ENCODE peak calls at places on chromosomes 5 and 9, in seven cellular contexts. F is stimulated activated CD4-positive, alpha-beta T cell treated with anti-CD3 and anti-CD28 coated beads, Interleukin-12 subunit alpha, Interleukin-12 subunit beta, amount 100 ng/mL, for 24 hours; H is brain microvascular endothelial cell; B is left ventricle myocardium superior; K is EL; R is Ammon's horn; T is activated naive CD4-positive, alpha-beta T cell treated with anti-CD3 and anti-CD28 coated beads, Interleukin-2, amount 10 ng/mL, durations not matched to agents 7 days and 5 days. U is an unnamed sample.

GRCh38 chr9:136075134-136075841 is 19.8 kb downstream of the NACC2 start:
- DNase-seq in H (no peak), B (peak), R (no peak), T (no peak), K (no peak), F (no peak), U (no peak)

GRCh38 chr9:22170162-22170932 is 161.2 kb upstream of the CDKN2B start:
- DNase-seq in K (peak), F (no peak), B (no peak), H (peak), R (no peak), T (no peak), U (no peak)

GRCh38 chr5:103582364-103582763 is 19.8 kb upstream of the NUDT12 start:
- DNase-seq in F (no peak), H (peak), B (no peak), K (peak), R (peak), T (no peak), U (peak)

GRCh38 chr5:177539411-177539810 is 15.0 kb downstream of the FAM193B start:
- DNase-seq in R (no peak), F (no peak), T (no peak), B (no peak), K (peak), H (peak), U (no peak)

GRCh38 chr5:81195334-81195929 is 37.7 kb upstream of the CKMT2 start:
- DNase-seq in K (no peak), T (no peak), H (no peak), R (no peak), B (no peak), F (no peak), U (no peak)

GRCh38 chr9:3479516-3480352 is 46.1 kb downstream of the RFX3 start:
- DNase-seq in B (no peak), K (no peak), F (no peak), T (no peak), H (no peak), R (no peak), U (no peak)

GRCh38 chr9:98132806-98133631 is 14.0 kb upstream of the TRIM14 start:
- DNase-seq in R (no peak), H (no peak), F (no peak), T (no peak), B (no peak), K (no peak), U (peak)

GRCh38 chr9:101999441-101999840 is 261.0 kb upstream of the GRIN3A start:
- DNase-seq in H (no peak), B (no peak), F (no peak), R (peak), K (no peak), T (no peak), U (peak)

GRCh38 chr5:163460562-163461176 is at the start of gene HMMR:
- DNase-seq in B (no peak), K (peak), T (no peak), R (no peak), F (no peak), H (no peak), U (no peak)

GRCh38 chr5:135508496-135509005 is 27.2 kb downstream of the NEUROG1 start:
- DNase-seq in H (no peak), F (no peak), K (no peak), T (no peak), R (no peak), B (no peak), U (no peak)

GRCh38 chr5:139180850-139181785 is 17.1 kb downstream of the SIL1 start:
- DNase-seq in R (peak), B (no peak), K (no peak), H (no peak), F (no peak), T (no peak), U (no peak)

GRCh38 chr5:77086611-77087483 is at the start of gene ZBED3:
- DNase-seq in T (peak), B (peak), H (peak), K (peak), R (peak), F (peak), U (peak)

GRCh38 chr5:134769206-134769605 is 10.6 kb downstream of the DDX46 start:
- DNase-seq in H (peak), T (no peak), K (peak), R (no peak), F (no peak), B (no peak), U (no peak)